ENCODE peak calls at places on chromosomes 3 and 15, in nine cellular contexts. F is IMR-90, J is DND-41, D is breast epithelium, P is MM.1S, T is HepG2, M is adrenal gland, R is heart right ventricle, B is lung. Q is an unnamed sample.

GRCh38 chr3:69494091-69494659 is 108.3 kb upstream of the FRMD4B start:
- DNase-seq in F (no peak), J (no peak), D (no peak), P (no peak), T (no peak), M (no peak), R (no peak), B (no peak), Q (no peak)

GRCh38 chr3:182092662-182093262 is 381.0 kb downstream of the SOX2 start:
- DNase-seq in F (no peak), J (no peak), D (no peak), P (no peak), T (no peak), M (no peak), R (no peak), B (no peak), Q (no peak)

GRCh38 chr3:131110087-131110486 is 83.4 kb downstream of the NEK11 start:
- DNase-seq in F (peak; percentile 21), J (no peak), D (no peak), P (no peak), T (no peak), M (no peak), R (no peak), B (no peak), Q (no peak)

GRCh38 chr3:155252535-155252934 is 40.9 kb downstream of the STRIT1 start:
- DNase-seq in F (peak; percentile 76), J (no peak), D (no peak), P (no peak), T (no peak), M (no peak), R (no peak), B (no peak), Q (no peak)

GRCh38 chr3:170670504-170670903 is 84.6 kb upstream of the SLC7A14 start:
- DNase-seq in F (no peak), J (no peak), D (no peak), P (no peak), T (no peak), M (no peak), R (no peak), B (no peak), Q (no peak)

GRCh38 chr3:194536883-194537637 is 50.3 kb upstream of the ATP13A3 start:
- DNase-seq in F (peak; percentile 28), J (peak; percentile 17), D (peak; percentile 34), P (no peak), T (peak; percentile 70), M (peak; percentile 59), R (peak; percentile 30), B (no peak), Q (peak; percentile 21)

GRCh38 chr15:74312445-74313007 is 54.9 kb downstream of the CYP11A1 start:
- DNase-seq in F (no peak), J (no peak), D (no peak), P (no peak), T (no peak), M (no peak), R (no peak), B (no peak), Q (no peak)

GRCh38 chr3:152447509-152447908 is 178.8 kb downstream of the MBNL1 start:
- DNase-seq in F (no peak), J (no peak), D (no peak), P (no peak), T (no peak), M (no peak), R (no peak), B (no peak), Q (no peak)

GRCh38 chr3:148648685-148649352 is 48.9 kb upstream of the AGTR1 start:
- DNase-seq in F (peak; percentile 74), J (no peak), D (no peak), P (no peak), T (no peak), M (no peak), R (no peak), B (no peak), Q (no peak)

GRCh38 chr3:134057006-134057832 is 27.5 kb upstream of the SLCO2A1 start:
- DNase-seq in F (peak; percentile 55), J (no peak), D (no peak), P (no peak), T (no peak), M (peak; percentile 13), R (no peak), B (no peak), Q (no peak)

GRCh38 chr15:43488790-43489585 is 4.0 kb downstream of the TP53BP1 start:
- DNase-seq in F (peak; percentile 25), J (no peak), D (no peak), P (no peak), T (no peak), M (no peak), R (no peak), B (no peak), Q (no peak)

GRCh38 chr3:4953119-4953518 is 26.1 kb upstream of the BHLHE40 start:
- DNase-seq in F (no peak), J (no peak), D (no peak), P (no peak), T (no peak), M (no peak), R (no peak), B (no peak), Q (no peak)

GRCh38 chr3:51391075-51391565 is at the start of gene RBM15B:
- DNase-seq in F (peak; percentile 96), J (peak; percentile 97), D (peak; percentile 98), P (peak; percentile 97), T (peak; percentile 90), M (peak; percentile 98), R (peak; percentile 98), B (peak; percentile 97), Q (peak; percentile 97)

GRCh38 chr3:99468918-99469317 is 169.5 kb upstream of the COL8A1 start:
- DNase-seq in F (no peak), J (no peak), D (no peak), P (no peak), T (no peak), M (no peak), R (no peak), B (no peak), Q (no peak)

GRCh38 chr3:16849240-16849639 is 35.5 kb upstream of the PLCL2 start:
- DNase-seq in F (peak; percentile 2), J (no peak), D (no peak), P (peak; percentile 43), T (no peak), M (peak; percentile 60), R (peak; percentile 31), B (peak; percentile 50), Q (peak; percentile 70)

GRCh38 chr3:135329479-135329878 is 534.4 kb downstream of the EPHB1 start:
- DNase-seq in F (no peak), J (no peak), D (no peak), P (no peak), T (no peak), M (no peak), R (peak; percentile 42), B (no peak), Q (no peak)

GRCh38 chr3:129656659-129657247 is 50.3 kb upstream of the PLXND1 start:
- DNase-seq in F (no peak), J (no peak), D (no peak), P (no peak), T (peak; percentile 91), M (no peak), R (no peak), B (no peak), Q (no peak)

GRCh38 chr3:42270561-42270960 is 4.6 kb upstream of the CCK start:
- DNase-seq in F (no peak), J (no peak), D (no peak), P (no peak), T (no peak), M (no peak), R (no peak), B (no peak), Q (no peak)
- H3K27me3 ChIP-seq in F (peaks cover 24% of the 10 kb centered on the region), J (no peaks in the 10 kb centered on the region), D (peaks cover 12% of the 10 kb centered on the region), P (no peaks in the 10 kb centered on the region), T (peaks cover 5% of the 10 kb centered on the region), M (peaks cover 3% of the 10 kb centered on the region), R (peaks cover 16% of the 10 kb centered on the region), B (peaks cover under 1% of the 10 kb centered on the region), Q (no peaks in the 10 kb centered on the region)

GRCh38 chr15:79918278-79918677 is 21.5 kb upstream of the MTHFS start:
- DNase-seq in F (no peak), J (no peak), D (no peak), P (no peak), T (no peak), M (no peak), R (no peak), B (no peak), Q (no peak)
- H3K9me3 ChIP-seq in F (peaks cover 45% of the 10 kb centered on the region), J (peaks cover 47% of the 10 kb centered on the region), D (peaks cover 56% of the 10 kb centered on the region), P (peaks cover 3% of the 10 kb centered on the region), T (peaks cover 42% of the 10 kb centered on the region), M (no peaks in the 10 kb centered on the region), R (peaks cover 87% of the 10 kb centered on the region), B (peaks cover 19% of the 10 kb centered on the region), Q (no peaks in the 10 kb centered on the region)

GRCh38 chr3:128497305-128498126 is 4.5 kb upstream of the GATA2 start:
- DNase-seq in F (no peak), J (peak; percentile 72), D (no peak), P (peak; percentile 44), T (no peak), M (peak; percentile 46), R (peak; percentile 78), B (no peak), Q (peak; percentile 75)

GRCh38 chr3:128495435-128495970 is 2.5 kb upstream of the GATA2 start:
- DNase-seq in F (no peak), J (no peak), D (no peak), P (no peak), T (no peak), M (no peak), R (no peak), B (no peak), Q (no peak)

GRCh38 chr3:128496019-128496601 is 3.1 kb upstream of the GATA2 start:
- DNase-seq in F (no peak), J (no peak), D (no peak), P (no peak), T (no peak), M (no peak), R (no peak), B (no peak), Q (peak; percentile 14)

GRCh38 chr3:128498127-128498626 is 5.2 kb upstream of the GATA2 start:
- DNase-seq in F (no peak), J (no peak), D (no peak), P (no peak), T (no peak), M (no peak), R (no peak), B (no peak), Q (peak; percentile 9)

GRCh38 chr3:128496602-128497304 is 3.8 kb upstream of the GATA2 start:
- DNase-seq in F (no peak), J (no peak), D (no peak), P (no peak), T (no peak), M (no peak), R (no peak), B (no peak), Q (peak; percentile 54)
- H3K27me3 ChIP-seq in F (peaks cover 40% of the 10 kb centered on the region), J (peaks cover 6% of the 10 kb centered on the region), D (peaks cover 88% of the 10 kb centered on the region), P (peaks cover 96% of the 10 kb centered on the region), T (no peaks in the 10 kb centered on the region), M (peaks cover 46% of the 10 kb centered on the region), R (peaks cover 32% of the 10 kb centered on the region), B (no peaks in the 10 kb centered on the region), Q (no peaks in the 10 kb centered on the region)

DNA sequence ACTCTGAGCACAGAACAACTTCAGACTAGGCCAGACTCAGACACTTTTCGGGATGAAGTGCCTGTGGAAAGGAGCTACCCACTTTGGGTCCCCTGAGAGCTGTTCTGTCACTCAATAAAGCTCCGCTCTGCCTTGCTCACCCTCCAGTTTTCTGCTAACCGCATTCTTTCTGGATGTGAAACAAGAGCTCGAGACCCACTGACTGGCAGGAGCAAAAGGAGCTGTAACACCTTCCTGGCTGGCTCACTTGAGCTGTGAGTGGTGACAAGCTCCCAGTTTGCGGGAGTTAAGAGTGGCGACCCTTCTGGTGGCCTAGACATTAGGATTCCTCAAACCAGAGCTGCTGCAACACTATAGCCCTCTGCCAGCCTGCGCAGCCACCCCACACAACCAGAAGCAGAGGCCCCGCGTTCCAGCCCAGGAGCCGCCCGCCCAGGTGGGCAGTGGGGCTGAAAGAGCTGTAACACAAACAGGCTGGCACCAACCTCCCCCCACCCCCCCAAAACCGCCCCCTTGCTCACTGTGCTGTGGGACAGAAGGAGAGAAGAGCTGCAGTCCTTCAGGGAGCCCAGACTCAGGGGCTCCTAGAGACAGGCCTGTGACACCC is 1178.1 kb upstream of the GBE1 start:
- DNase-seq in F (no peak), J (no peak), D (no peak), P (no peak), T (no peak), M (no peak), R (no peak), B (no peak), Q (no peak)
- H3K9me3 ChIP-seq in F (peaks cover 15% of the 10 kb centered on the region), J (peaks cover 24% of the 10 kb centered on the region), D (no peaks in the 10 kb centered on the region), P (no peaks in the 10 kb centered on the region), T (no peaks in the 10 kb centered on the region), M (no peaks in the 10 kb centered on the region), R (peaks cover 32% of the 10 kb centered on the region), B (peaks cover 13% of the 10 kb centered on the region), Q (no peaks in the 10 kb centered on the region)